ENCODE peak calls at places on chromosomes 6 and 20, in four cellular contexts. N is astrocyte of the cerebellum, A is AG04450, J is HFF-Myc. K is an unnamed sample.

GRCh38 chr6:83908813-83909212 is 49.3 kb downstream of the CYB5R4 start:
- DNase-seq in N (peak; percentile 46), A (no peak), J (no peak), K (no peak)

GRCh38 chr20:62782893-62783278 is 13.4 kb upstream of the MRGBP start:
- DNase-seq in N (no peak), A (no peak), J (no peak), K (no peak)

GRCh38 chr6:35146453-35146852 is 5.3 kb upstream of the TCP11 start:
- DNase-seq in N (no peak), A (no peak), J (no peak), K (no peak)

GRCh38 chr20:1644101-1644962 is 13.2 kb downstream of the SIRPG start:
- DNase-seq in N (no peak), A (no peak), J (no peak), K (no peak)

GRCh38 chr6:129120856-129121255 is 237.9 kb downstream of the LAMA2 start:
- DNase-seq in N (peak; percentile 71), A (no peak), J (no peak), K (no peak)

GRCh38 chr20:35093245-35093884 is 758 bp upstream of the TRPC4AP start:
- DNase-seq in N (no peak), A (no peak), J (no peak), K (no peak)

GRCh38 chr6:138107752-138108592 is 753 bp upstream of the PERP start:
- DNase-seq in N (no peak), A (no peak), J (no peak), K (no peak)

GRCh38 chr6:82951389-82951788 is 114.3 kb downstream of the UBE3D start:
- DNase-seq in N (no peak), A (no peak), J (no peak), K (no peak)

GRCh38 chr20:63941282-63942060 is 14.7 kb downstream of the UCKL1 start:
- DNase-seq in N (no peak), A (no peak), J (no peak), K (no peak)

GRCh38 chr20:59365611-59366284 is 65.3 kb downstream of the EDN3 start:
- DNase-seq in N (no peak), A (no peak), J (no peak), K (no peak)

GRCh38 chr20:5779071-5779470 is 28.9 kb downstream of the SHLD1 start:
- DNase-seq in N (no peak), A (no peak), J (no peak), K (no peak)

GRCh38 chr6:95143408-95144180 is 433.7 kb upstream of the MANEA start:
- DNase-seq in N (no peak), A (no peak), J (no peak), K (no peak)

GRCh38 chr20:24968278-24968677 is 19.2 kb downstream of the CST7 start:
- DNase-seq in N (no peak), A (no peak), J (no peak), K (no peak)

GRCh38 chr6:140773276-140773675 is 1359.4 kb upstream of the GJE1 start:
- DNase-seq in N (no peak), A (no peak), J (no peak), K (no peak)

GRCh38 chr6:85037221-85037620 is 272.8 kb upstream of the TBX18 start:
- DNase-seq in N (no peak), A (no peak), J (no peak), K (no peak)
- TF ChIP-seq CTCF in N (no peak), A (no peak), J (no peak), K (no peak)

GRCh38 chr6:28981833-28982475 is 23.2 kb downstream of the ZNF311 start:
- DNase-seq in N (peak; percentile 84), A (peak; percentile 77), J (peak; percentile 83), K (peak; percentile 64)

GRCh38 chr6:28983838-28984237 is 21.3 kb downstream of the ZNF311 start:
- DNase-seq in N (no peak), A (no peak), J (no peak), K (no peak)

GRCh38 chr6:28982476-28983266 is 22.4 kb downstream of the ZNF311 start:
- DNase-seq in N (peak; percentile 31), A (no peak), J (no peak), K (no peak)

GRCh38 chr6:28988536-28989415 is 16.3 kb downstream of the ZNF311 start:
- DNase-seq in N (no peak), A (no peak), J (no peak), K (no peak)

GRCh38 chr6:28985396-28986164 is 19.5 kb downstream of the ZNF311 start:
- DNase-seq in N (peak; percentile 96), A (peak; percentile 96), J (peak; percentile 97), K (peak; percentile 96)
- H3K4me3 ChIP-seq in N (peak overlapping the region; percentile 33), A (peak overlapping the region; percentile 58), J (peak overlapping the region; percentile 51), K (peak overlapping the region; percentile 42)

DNA sequence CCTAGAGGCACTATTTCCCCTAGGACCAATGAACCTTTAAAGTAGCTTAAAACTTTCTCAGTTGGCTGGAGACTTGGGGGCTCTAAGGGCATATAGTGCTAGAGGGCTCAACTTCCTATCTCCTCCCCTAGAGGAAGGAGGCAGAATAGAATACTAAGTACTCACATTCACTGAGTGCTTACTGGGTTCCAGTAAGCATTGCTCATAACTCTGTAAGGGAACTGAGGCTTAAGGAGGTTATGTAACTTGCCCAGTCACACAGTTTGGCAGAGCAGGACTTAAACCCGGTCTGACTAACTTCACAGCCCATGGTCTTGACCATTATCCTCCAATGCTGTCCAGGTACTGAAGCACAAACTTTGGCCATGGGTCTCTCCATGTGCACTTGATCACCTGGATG is 12.5 kb downstream of the SESN1 start:
- DNase-seq in N (no peak), A (no peak), J (no peak), K (no peak)
- TF ChIP-seq CTCF in N (no peak), A (peak; percentile 10), J (no peak), K (no peak)

DNA sequence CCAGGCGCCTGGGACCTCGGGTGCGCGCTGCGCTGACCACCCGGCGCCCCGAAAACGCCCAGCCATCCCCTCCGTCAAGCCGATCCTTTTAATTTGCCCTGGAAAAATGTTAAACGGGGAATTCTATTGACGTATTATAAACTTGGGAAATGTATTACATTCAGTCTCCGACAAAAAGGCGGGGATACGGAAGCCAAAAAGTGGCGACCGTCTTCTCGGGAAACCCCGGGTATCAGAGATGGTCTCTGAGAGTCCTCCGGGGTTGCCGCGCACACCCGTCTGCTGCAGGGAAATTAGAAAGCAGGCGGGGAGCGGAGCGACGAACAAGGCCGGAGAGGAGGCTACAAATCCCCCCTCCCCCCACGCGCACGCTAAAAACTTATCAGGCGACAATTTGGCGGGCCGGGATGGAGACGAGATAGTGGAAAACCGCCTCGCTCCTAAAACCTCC is 1.5 kb downstream of the SALL4 start:
- DNase-seq in N (no peak), A (no peak), J (no peak), K (no peak)
- H3K4me3 ChIP-seq in N (peak overlapping the region; percentile 50), A (peak overlapping the region; percentile 58), J (peak overlapping the region; percentile 48), K (peak overlapping the region; percentile 40)

DNA sequence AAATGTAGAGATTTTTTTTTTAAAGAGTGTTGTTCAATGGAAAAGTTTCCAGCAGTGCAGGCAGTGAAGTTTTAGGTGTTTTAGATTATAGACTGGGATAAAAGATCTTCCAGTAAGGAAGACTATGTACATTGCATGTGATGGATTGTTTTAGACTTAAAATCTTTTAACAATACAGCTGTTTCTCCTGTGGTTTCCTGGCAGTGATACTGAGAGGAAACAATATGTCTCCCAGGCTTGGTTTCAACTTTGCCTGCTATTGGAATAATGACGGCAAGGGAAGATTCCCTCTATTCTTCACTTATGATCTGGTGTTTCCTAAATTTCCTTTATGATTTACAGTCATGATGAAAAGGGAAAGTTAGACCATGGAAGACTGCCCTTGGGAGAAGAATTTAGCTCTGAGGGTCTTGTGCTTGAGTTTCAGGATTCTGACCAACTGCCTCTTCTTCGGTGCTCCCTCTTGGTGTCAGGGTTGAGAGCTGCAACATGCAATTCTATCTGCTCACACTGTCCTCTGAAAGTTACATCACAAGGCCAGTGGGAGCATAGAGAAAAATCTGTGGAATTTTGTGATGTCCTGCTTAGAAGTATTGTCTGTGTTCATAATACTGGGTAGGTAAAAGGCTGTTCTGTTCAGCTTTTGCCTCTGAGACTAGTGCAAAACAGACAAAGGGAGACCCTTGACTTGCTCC is 262.8 kb upstream of the MAN1A1 start:
- DNase-seq in N (no peak), A (no peak), J (no peak), K (no peak)
- TF ChIP-seq CTCF in N (no peak), A (no peak), J (no peak), K (peak; percentile 20)

GRCh38 chr20:2799271-2799670 is 1.2 kb downstream of the CPXM1 start:
- DNase-seq in N (no peak), A (no peak), J (no peak), K (no peak)

GRCh38 chr20:2800590-2801458 is at the start of gene CPXM1:
- DNase-seq in N (no peak), A (no peak), J (no peak), K (no peak)

GRCh38 chr20:2799688-2800589 is 488 bp downstream of the CPXM1 start:
- DNase-seq in N (no peak), A (no peak), J (no peak), K (no peak)

GRCh38 chr20:2798814-2799213 is 1.6 kb downstream of the CPXM1 start:
- DNase-seq in N (no peak), A (no peak), J (no peak), K (no peak)

DNA sequence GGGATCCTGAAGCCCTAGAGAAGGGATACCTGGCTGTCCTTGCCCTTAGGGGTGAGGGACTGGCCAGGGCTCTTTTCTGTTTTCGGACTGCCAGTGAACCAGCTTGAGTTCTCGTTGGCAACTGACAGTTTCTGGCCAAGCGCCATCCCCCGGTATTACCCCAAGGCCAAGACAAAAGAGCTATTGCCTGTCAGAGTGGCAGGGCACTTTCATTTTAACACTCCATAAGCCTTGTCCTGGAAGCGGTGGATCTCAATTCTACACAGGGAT is 967 bp upstream of the CPXM1 start:
- DNase-seq in N (no peak), A (no peak), J (no peak), K (no peak)
- H3K4me3 ChIP-seq in N (no peak overlapping the region), A (no peak overlapping the region), J (no peak overlapping the region), K (no peak overlapping the region)

GRCh38 chr6:25054469-25054868 is 118.7 kb upstream of the RIPOR2 start:
- DNase-seq in N (peak; percentile 28), A (peak; percentile 51), J (no peak), K (peak; percentile 70)

GRCh38 chr6:25052181-25052580 is 116.4 kb upstream of the RIPOR2 start:
- DNase-seq in N (no peak), A (no peak), J (no peak), K (no peak)

GRCh38 chr6:25056130-25056529 is 120.4 kb upstream of the RIPOR2 start:
- DNase-seq in N (no peak), A (no peak), J (no peak), K (no peak)

GRCh38 chr6:25051083-25051482 is 115.3 kb upstream of the RIPOR2 start:
- DNase-seq in N (no peak), A (no peak), J (no peak), K (no peak)

GRCh38 chr6:25053875-25054371 is 118.2 kb upstream of the RIPOR2 start:
- DNase-seq in N (peak; percentile 41), A (peak; percentile 59), J (no peak), K (peak; percentile 63)
- TF ChIP-seq CTCF in N (peak; percentile 3), A (peak; percentile 5), J (no peak), K (no peak)

DNA sequence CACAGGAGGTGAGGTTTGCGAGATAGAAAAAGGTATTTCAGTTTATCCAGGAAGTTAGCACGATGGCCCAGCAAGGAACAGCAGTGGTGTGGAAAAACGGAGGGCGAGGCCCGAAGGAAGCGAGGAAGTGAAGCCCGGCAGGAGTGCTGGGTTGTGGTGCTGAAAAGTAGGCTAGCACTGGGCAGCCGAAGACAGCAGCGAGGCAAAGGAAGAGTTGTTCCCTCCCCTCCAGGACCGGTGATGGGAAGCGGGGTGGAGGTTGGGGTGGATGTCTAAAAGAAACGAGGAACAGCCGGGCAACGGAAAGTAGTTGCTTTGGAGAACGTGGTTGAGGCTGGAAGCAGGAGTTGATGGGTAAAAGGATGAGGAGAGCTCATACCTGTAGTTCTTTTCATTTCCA is 1.4 kb downstream of the METTL24 start:
- DNase-seq in N (no peak), A (no peak), J (no peak), K (no peak)
- H3K4me3 ChIP-seq in N (no peak overlapping the region), A (no peak overlapping the region), J (no peak overlapping the region), K (no peak overlapping the region)